ENCODE peak calls at places on chromosomes 4 and X, in seven cellular contexts. A is GM12878, T is K562, E is SK-N-SH, Y is HepG2, P is HCT116, O is H1. J is an unnamed sample.

GRCh38 chr4:124389591-124389990 is 322.9 kb downstream of the ANKRD50 start:
- DNase-seq in A (no peak), T (no peak), E (no peak), Y (no peak), P (no peak), O (no peak), J (no peak)

GRCh38 chr4:81218206-81218605 is 3.2 kb upstream of the PRKG2 start:
- DNase-seq in A (no peak), T (no peak), E (no peak), Y (no peak), P (no peak), O (no peak), J (no peak)

GRCh38 chrX:149274516-149275105 is 230.5 kb downstream of the IDS start:
- DNase-seq in A (no peak), T (no peak), E (no peak), Y (no peak), P (no peak), O (no peak), J (no peak)

GRCh38 chr4:128727658-128728057 is 81.8 kb upstream of the JADE1 start:
- DNase-seq in A (no peak), T (no peak), E (no peak), Y (no peak), P (no peak), O (no peak), J (no peak)

GRCh38 chr4:154073107-154073817 is 284.4 kb upstream of the SFRP2 start:
- DNase-seq in A (no peak), T (no peak), E (no peak), Y (no peak), P (no peak), O (no peak), J (no peak)

GRCh38 chr4:189202869-189203271 is 737.8 kb upstream of the FRG1 start:
- DNase-seq in A (no peak), T (no peak), E (no peak), Y (no peak), P (no peak), O (no peak), J (no peak)

GRCh38 chrX:107135076-107135964 is 16.7 kb upstream of the RBM41 start:
- DNase-seq in A (no peak), T (peak; percentile 68), E (no peak), Y (peak; percentile 14), P (peak; percentile 78), O (no peak), J (no peak)

GRCh38 chr4:113565702-113566012 is 195.9 kb downstream of the CAMK2D start:
- DNase-seq in A (no peak), T (no peak), E (no peak), Y (no peak), P (no peak), O (no peak), J (no peak)

GRCh38 chr4:128060130-128060619 is 937 bp upstream of the LARP1B start:
- DNase-seq in A (no peak), T (peak; percentile 13), E (peak; percentile 14), Y (no peak), P (no peak), O (no peak), J (no peak)

GRCh38 chr4:127781303-127782024 is 658 bp upstream of the HSPA4L start:
- DNase-seq in A (no peak), T (no peak), E (peak; percentile 82), Y (no peak), P (no peak), O (no peak), J (peak; percentile 73)

GRCh38 chr4:93764647-93765246 is 63.8 kb upstream of the ATOH1 start:
- DNase-seq in A (no peak), T (peak; percentile 47), E (peak; percentile 33), Y (peak; percentile 18), P (peak; percentile 40), O (no peak), J (peak; percentile 58)

GRCh38 chrX:20680998-20681397 is 414.3 kb upstream of the RPS6KA3 start:
- DNase-seq in A (no peak), T (no peak), E (no peak), Y (no peak), P (no peak), O (no peak), J (no peak)

GRCh38 chrX:42976729-42977366 is 198.9 kb upstream of the PPP1R2C start:
- DNase-seq in A (no peak), T (peak; percentile 10), E (no peak), Y (no peak), P (no peak), O (no peak), J (no peak)

GRCh38 chrX:110146521-110146920 is 143.6 kb downstream of the TMEM164 start:
- DNase-seq in A (no peak), T (peak; percentile 68), E (peak; percentile 55), Y (peak; percentile 45), P (peak; percentile 8), O (no peak), J (peak; percentile 54)

GRCh38 chrX:7448123-7448522 is 300.2 kb upstream of the PUDP start:
- DNase-seq in A (no peak), T (no peak), E (no peak), Y (no peak), P (no peak), O (no peak), J (no peak)

GRCh38 chr4:182832352-182833120 is 84.7 kb downstream of the DCTD start:
- DNase-seq in A (no peak), T (no peak), E (no peak), Y (peak; percentile 20), P (no peak), O (no peak), J (no peak)

GRCh38 chr4:159401791-159402380 is 299.0 kb downstream of the RAPGEF2 start:
- DNase-seq in A (no peak), T (no peak), E (no peak), Y (peak; percentile 25), P (no peak), O (no peak), J (no peak)

GRCh38 chr4:80361329-80361900 is 25.9 kb downstream of the CFAP299 start:
- DNase-seq in A (no peak), T (peak; percentile 17), E (peak; percentile 21), Y (peak; percentile 5), P (peak; percentile 8), O (no peak), J (peak; percentile 36)

GRCh38 chr4:151667025-151667424 is 93.8 kb downstream of the GATB start:
- DNase-seq in A (no peak), T (no peak), E (no peak), Y (no peak), P (no peak), O (no peak), J (no peak)

DNA sequence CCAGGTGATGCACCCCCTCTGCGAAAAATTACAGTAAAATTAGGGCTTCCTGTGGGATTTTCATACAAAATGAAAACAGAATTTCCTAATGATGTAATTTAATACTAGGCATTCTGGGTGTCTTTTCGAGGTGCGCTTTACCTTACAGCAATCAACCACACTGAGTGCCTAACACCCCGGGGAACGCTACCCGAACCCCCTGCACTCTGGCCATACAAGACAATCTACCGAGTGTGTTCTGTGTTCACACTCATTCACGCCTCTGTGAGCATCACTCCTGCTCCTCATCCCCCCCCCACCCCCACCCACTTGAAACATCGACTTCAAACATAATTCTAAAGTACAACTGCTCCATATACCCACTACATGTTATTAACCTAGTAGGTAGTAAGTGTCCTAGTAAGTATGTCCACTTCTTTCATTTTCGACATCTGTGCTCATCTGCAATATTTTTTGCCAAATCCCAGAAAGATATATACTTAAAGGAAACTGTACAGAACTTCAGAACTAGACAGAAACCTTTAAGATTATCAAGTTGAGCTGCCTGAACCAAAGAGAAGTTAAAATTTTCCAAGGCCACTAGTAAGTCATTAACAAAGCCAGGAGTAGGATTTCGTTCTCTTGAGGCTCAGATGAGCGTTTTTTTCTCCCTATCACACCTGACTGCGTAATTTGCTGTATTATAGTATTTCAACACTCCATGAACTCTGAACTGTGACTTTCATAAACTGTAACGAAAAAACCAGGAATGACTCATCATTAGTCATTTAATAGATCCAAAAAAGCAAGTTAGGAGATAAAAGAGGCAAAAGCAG is 79.9 kb downstream of the FAT1 start:
- DNase-seq in A (no peak), T (no peak), E (no peak), Y (peak; percentile 94), P (no peak), O (no peak), J (no peak)
- TF ChIP-seq JUND in A (no peak), T (peak; percentile 63), E (peak; percentile 54), Y (peak; percentile 90), P (peak; percentile 65), O (no peak), J (no peak)

DNA sequence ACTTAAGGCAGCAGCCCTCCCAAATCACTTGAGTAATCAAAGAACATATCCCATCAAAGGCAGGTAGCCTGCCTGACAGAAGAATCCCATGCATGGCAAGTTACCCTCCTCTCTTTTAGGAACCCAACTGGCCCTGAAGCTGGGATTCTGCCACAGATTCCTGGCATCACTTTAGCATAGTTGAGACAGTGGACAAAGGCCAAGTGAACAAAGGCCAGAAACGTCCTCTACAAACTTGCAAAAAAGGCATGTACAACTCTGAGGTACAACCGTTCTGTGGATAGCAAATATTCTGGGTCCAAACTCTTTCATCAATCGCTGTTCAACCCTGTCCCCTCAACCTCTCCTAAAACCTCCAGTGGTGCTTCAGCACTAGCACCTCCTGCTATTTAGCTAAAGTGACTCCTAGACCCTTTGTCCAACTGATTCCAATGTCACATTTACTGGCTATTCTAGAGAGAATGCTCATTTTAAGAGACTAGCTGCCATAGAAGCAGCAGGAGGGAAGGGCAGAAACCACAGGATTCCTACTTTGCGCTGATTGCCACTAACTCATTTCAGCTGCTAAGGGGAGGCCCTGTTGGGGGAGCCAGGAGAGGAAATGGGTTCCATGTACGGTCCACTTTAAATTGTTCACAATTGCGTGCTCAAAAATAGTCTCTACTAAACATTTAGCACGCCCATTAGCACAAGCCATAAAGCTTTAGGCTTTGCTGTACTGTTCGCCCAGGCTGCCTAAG is 105.9 kb downstream of the SHROOM4 start:
- DNase-seq in A (no peak), T (no peak), E (no peak), Y (no peak), P (no peak), O (no peak), J (no peak)
- TF ChIP-seq JUND in A (no peak), T (no peak), E (no peak), Y (no peak), P (no peak), O (no peak), J (no peak)

GRCh38 chr4:103044183-103044582 is 24.7 kb upstream of the SLC9B1 start:
- DNase-seq in A (no peak), T (peak; percentile 23), E (no peak), Y (no peak), P (no peak), O (no peak), J (no peak)
- TF ChIP-seq JUND in A (no peak), T (no peak), E (no peak), Y (no peak), P (no peak), O (no peak), J (no peak)

DNA sequence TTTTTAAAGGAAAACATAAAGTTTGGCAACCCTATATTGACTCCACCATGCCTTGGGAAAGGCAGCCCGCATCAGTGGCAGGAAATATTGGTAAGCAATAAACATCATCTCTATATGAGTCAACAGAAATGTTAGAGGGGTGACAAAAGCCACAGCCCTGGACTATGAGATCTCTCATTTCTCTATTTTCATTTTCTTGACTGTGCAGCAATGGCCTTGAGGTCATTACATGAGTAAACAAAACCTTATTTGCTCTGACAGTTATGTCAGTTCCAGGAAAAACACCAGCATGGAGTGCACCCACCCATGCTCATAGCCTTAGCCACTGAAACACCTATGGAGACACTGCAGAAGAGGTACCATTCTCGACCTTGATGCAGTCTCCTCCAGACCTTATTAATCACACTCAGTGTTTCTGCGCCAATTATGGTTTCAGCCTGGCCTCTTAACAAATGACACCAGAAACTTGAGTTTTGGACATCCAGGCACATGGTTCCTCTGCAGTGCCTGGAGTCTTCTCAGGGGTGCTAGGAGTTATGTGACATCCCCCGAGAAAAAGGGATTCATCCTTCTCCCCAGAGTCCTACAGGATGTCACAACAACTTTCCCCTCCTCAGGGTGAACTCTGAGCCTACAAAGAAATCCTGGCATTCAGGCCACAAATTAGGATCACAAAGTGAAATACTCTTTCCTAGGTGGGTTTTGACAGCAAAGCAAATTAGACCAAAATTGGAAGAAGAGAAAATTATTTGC is 16.0 kb upstream of the HPGD start:
- DNase-seq in A (peak; percentile 69), T (peak; percentile 51), E (no peak), Y (peak; percentile 57), P (no peak), O (no peak), J (no peak)
- TF ChIP-seq JUND in A (peak; percentile 40), T (no peak), E (no peak), Y (no peak), P (no peak), O (no peak), J (no peak)

J was measured in T47D.